ENCODE peak calls at places on chromosomes 1 and 21, in nine cellular contexts. One of them, this sample, is unnamed.

GRCh38 chr1:205310981-205311704 is 10.4 kb downstream of the NUAK2 start:
- DNase-seq in body of pancreas: no peak
- DNase-seq in keratinocyte: no peak
- DNase-seq in dorsolateral prefrontal cortex: no peak
- DNase-seq in hepatocyte: no peak
- DNase-seq in neural progenitor cell: no peak
- DNase-seq in IMR-90: no peak
- DNase-seq in heart right ventricle: no peak
- DNase-seq in left ventricle myocardium inferior: no peak
- DNase-seq in this sample: no peak

GRCh38 chr1:38671221-38671620 is 188.4 kb downstream of the RRAGC start:
- DNase-seq in body of pancreas: no peak
- DNase-seq in keratinocyte: no peak
- DNase-seq in dorsolateral prefrontal cortex: no peak
- DNase-seq in hepatocyte: no peak
- DNase-seq in neural progenitor cell: no peak
- DNase-seq in IMR-90: no peak
- DNase-seq in heart right ventricle: no peak
- DNase-seq in left ventricle myocardium inferior: no peak
- DNase-seq in this sample: no peak

GRCh38 chr1:229121845-229122436 is 149.0 kb upstream of the RAB4A start:
- DNase-seq in body of pancreas: peak
- DNase-seq in keratinocyte: no peak
- DNase-seq in dorsolateral prefrontal cortex: no peak
- DNase-seq in hepatocyte: no peak
- DNase-seq in neural progenitor cell: no peak
- DNase-seq in IMR-90: no peak
- DNase-seq in heart right ventricle: no peak
- DNase-seq in left ventricle myocardium inferior: no peak
- DNase-seq in this sample: no peak

GRCh38 chr1:33854091-33854490 is 9.8 kb upstream of the HMGB4 start:
- DNase-seq in body of pancreas: no peak
- DNase-seq in keratinocyte: no peak
- DNase-seq in dorsolateral prefrontal cortex: no peak
- DNase-seq in hepatocyte: no peak
- DNase-seq in neural progenitor cell: no peak
- DNase-seq in IMR-90: no peak
- DNase-seq in heart right ventricle: no peak
- DNase-seq in left ventricle myocardium inferior: no peak
- DNase-seq in this sample: no peak

GRCh38 chr1:39085174-39085573 is 59.0 kb downstream of the NDUFS5 start:
- DNase-seq in body of pancreas: no peak
- DNase-seq in keratinocyte: no peak
- DNase-seq in dorsolateral prefrontal cortex: no peak
- DNase-seq in hepatocyte: no peak
- DNase-seq in neural progenitor cell: no peak
- DNase-seq in IMR-90: no peak
- DNase-seq in heart right ventricle: no peak
- DNase-seq in left ventricle myocardium inferior: no peak
- DNase-seq in this sample: no peak

GRCh38 chr1:197341626-197342025 is 73.6 kb downstream of the CRB1 start:
- DNase-seq in body of pancreas: no peak
- DNase-seq in keratinocyte: no peak
- DNase-seq in dorsolateral prefrontal cortex: no peak
- DNase-seq in hepatocyte: no peak
- DNase-seq in neural progenitor cell: no peak
- DNase-seq in IMR-90: no peak
- DNase-seq in heart right ventricle: no peak
- DNase-seq in left ventricle myocardium inferior: no peak
- DNase-seq in this sample: no peak

GRCh38 chr1:28983509-28984310 is 69.3 kb downstream of the EPB41 start:
- DNase-seq in body of pancreas: peak
- DNase-seq in keratinocyte: no peak
- DNase-seq in dorsolateral prefrontal cortex: no peak
- DNase-seq in hepatocyte: peak
- DNase-seq in neural progenitor cell: peak
- DNase-seq in IMR-90: no peak
- DNase-seq in heart right ventricle: peak
- DNase-seq in left ventricle myocardium inferior: peak
- DNase-seq in this sample: peak

GRCh38 chr1:114009393-114009792 is 30.1 kb downstream of the OLFML3 start:
- DNase-seq in body of pancreas: no peak
- DNase-seq in keratinocyte: peak
- DNase-seq in dorsolateral prefrontal cortex: no peak
- DNase-seq in hepatocyte: no peak
- DNase-seq in neural progenitor cell: no peak
- DNase-seq in IMR-90: peak
- DNase-seq in heart right ventricle: no peak
- DNase-seq in left ventricle myocardium inferior: no peak
- DNase-seq in this sample: no peak

DNA sequence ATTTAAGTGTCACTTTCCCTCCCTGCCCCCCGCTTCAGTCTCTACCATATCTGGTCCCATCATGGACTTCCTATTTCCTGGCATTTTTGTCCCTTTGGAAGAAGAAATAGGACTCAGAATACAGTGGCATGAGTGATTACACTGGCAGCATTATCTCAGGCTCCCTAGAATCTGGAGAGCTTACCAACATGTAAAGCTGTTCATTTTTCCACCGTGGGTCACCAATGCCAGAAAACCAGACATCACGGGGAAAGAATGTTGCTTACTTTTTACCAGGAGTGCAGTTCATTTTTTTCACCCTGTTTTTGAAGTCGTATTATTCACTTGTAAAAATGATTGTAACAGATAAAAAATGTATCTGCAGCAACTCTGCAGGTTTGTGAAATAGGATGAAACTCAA is 44.8 kb downstream of the BACH1 start:
- DNase-seq in body of pancreas: peak
- DNase-seq in keratinocyte: no peak
- DNase-seq in dorsolateral prefrontal cortex: no peak
- DNase-seq in hepatocyte: no peak
- DNase-seq in neural progenitor cell: no peak
- DNase-seq in IMR-90: peak
- DNase-seq in heart right ventricle: no peak
- DNase-seq in left ventricle myocardium inferior: no peak
- DNase-seq in this sample: no peak
- H3K27ac ChIP-seq in body of pancreas: peak
- H3K27ac ChIP-seq in keratinocyte: peak
- H3K27ac ChIP-seq in dorsolateral prefrontal cortex: no peak
- H3K27ac ChIP-seq in hepatocyte: peak
- H3K27ac ChIP-seq in neural progenitor cell: no peak
- H3K27ac ChIP-seq in IMR-90: peak
- H3K27ac ChIP-seq in heart right ventricle: peak
- H3K27ac ChIP-seq in left ventricle myocardium inferior: peak
- H3K27ac ChIP-seq in this sample: peak

GRCh38 chr1:154983776-154984466 is 777 bp downstream of the FLAD1 start:
- DNase-seq in body of pancreas: no peak
- DNase-seq in keratinocyte: no peak
- DNase-seq in dorsolateral prefrontal cortex: no peak
- DNase-seq in hepatocyte: no peak
- DNase-seq in neural progenitor cell: no peak
- DNase-seq in IMR-90: no peak
- DNase-seq in heart right ventricle: no peak
- DNase-seq in left ventricle myocardium inferior: no peak
- DNase-seq in this sample: no peak
- TF ChIP-seq CTCF in body of pancreas: no peak
- TF ChIP-seq CTCF in keratinocyte: no peak
- TF ChIP-seq CTCF in dorsolateral prefrontal cortex: no peak
- TF ChIP-seq CTCF in hepatocyte: no peak
- TF ChIP-seq CTCF in neural progenitor cell: no peak
- TF ChIP-seq CTCF in IMR-90: no peak
- TF ChIP-seq CTCF in heart right ventricle: no peak
- TF ChIP-seq CTCF in left ventricle myocardium inferior: no peak
- TF ChIP-seq CTCF in this sample: no peak

GRCh38 chr1:212309967-212310366 is 24.8 kb downstream of the PPP2R5A start:
- DNase-seq in body of pancreas: peak
- DNase-seq in keratinocyte: no peak
- DNase-seq in dorsolateral prefrontal cortex: no peak
- DNase-seq in hepatocyte: no peak
- DNase-seq in neural progenitor cell: peak
- DNase-seq in IMR-90: no peak
- DNase-seq in heart right ventricle: no peak
- DNase-seq in left ventricle myocardium inferior: no peak
- DNase-seq in this sample: no peak
- H3K27ac ChIP-seq in body of pancreas: peak
- H3K27ac ChIP-seq in keratinocyte: no peak
- H3K27ac ChIP-seq in dorsolateral prefrontal cortex: peak
- H3K27ac ChIP-seq in hepatocyte: no peak
- H3K27ac ChIP-seq in neural progenitor cell: no peak
- H3K27ac ChIP-seq in IMR-90: no peak
- H3K27ac ChIP-seq in heart right ventricle: no peak
- H3K27ac ChIP-seq in left ventricle myocardium inferior: no peak
- H3K27ac ChIP-seq in this sample: no peak

GRCh38 chr1:41240806-41241747 is 1.0 kb downstream of the SCMH1 start:
- DNase-seq in body of pancreas: peak
- DNase-seq in keratinocyte: no peak
- DNase-seq in dorsolateral prefrontal cortex: no peak
- DNase-seq in hepatocyte: peak
- DNase-seq in neural progenitor cell: peak
- DNase-seq in IMR-90: peak
- DNase-seq in heart right ventricle: peak
- DNase-seq in left ventricle myocardium inferior: peak
- DNase-seq in this sample: peak

GRCh38 chr1:41242645-41243171 is 602 bp upstream of the SCMH1 start:
- DNase-seq in body of pancreas: peak
- DNase-seq in keratinocyte: no peak
- DNase-seq in dorsolateral prefrontal cortex: no peak
- DNase-seq in hepatocyte: no peak
- DNase-seq in neural progenitor cell: peak
- DNase-seq in IMR-90: no peak
- DNase-seq in heart right ventricle: peak
- DNase-seq in left ventricle myocardium inferior: no peak
- DNase-seq in this sample: no peak

GRCh38 chr1:41241748-41242644 is at the start of gene SCMH1:
- DNase-seq in body of pancreas: peak
- DNase-seq in keratinocyte: no peak
- DNase-seq in dorsolateral prefrontal cortex: no peak
- DNase-seq in hepatocyte: peak
- DNase-seq in neural progenitor cell: peak
- DNase-seq in IMR-90: peak
- DNase-seq in heart right ventricle: peak
- DNase-seq in left ventricle myocardium inferior: peak
- DNase-seq in this sample: peak

GRCh38 chr1:41238311-41239094 is 3.6 kb downstream of the SCMH1 start:
- DNase-seq in body of pancreas: no peak
- DNase-seq in keratinocyte: no peak
- DNase-seq in dorsolateral prefrontal cortex: no peak
- DNase-seq in hepatocyte: peak
- DNase-seq in neural progenitor cell: no peak
- DNase-seq in IMR-90: peak
- DNase-seq in heart right ventricle: no peak
- DNase-seq in left ventricle myocardium inferior: no peak
- DNase-seq in this sample: no peak

GRCh38 chr1:41239988-41240610 is 2.0 kb downstream of the SCMH1 start:
- DNase-seq in body of pancreas: peak
- DNase-seq in keratinocyte: no peak
- DNase-seq in dorsolateral prefrontal cortex: no peak
- DNase-seq in hepatocyte: peak
- DNase-seq in neural progenitor cell: no peak
- DNase-seq in IMR-90: peak
- DNase-seq in heart right ventricle: no peak
- DNase-seq in left ventricle myocardium inferior: no peak
- DNase-seq in this sample: no peak
- TF ChIP-seq CTCF in body of pancreas: peak
- TF ChIP-seq CTCF in keratinocyte: peak
- TF ChIP-seq CTCF in dorsolateral prefrontal cortex: no peak
- TF ChIP-seq CTCF in hepatocyte: peak
- TF ChIP-seq CTCF in neural progenitor cell: no peak
- TF ChIP-seq CTCF in IMR-90: peak
- TF ChIP-seq CTCF in heart right ventricle: no peak
- TF ChIP-seq CTCF in left ventricle myocardium inferior: peak
- TF ChIP-seq CTCF in this sample: no peak

GRCh38 chr21:17467392-17467791 is 45.5 kb upstream of the CXADR start:
- DNase-seq in body of pancreas: no peak
- DNase-seq in keratinocyte: no peak
- DNase-seq in dorsolateral prefrontal cortex: no peak
- DNase-seq in hepatocyte: peak
- DNase-seq in neural progenitor cell: no peak
- DNase-seq in IMR-90: no peak
- DNase-seq in heart right ventricle: no peak
- DNase-seq in left ventricle myocardium inferior: no peak
- DNase-seq in this sample: no peak
- H3K27ac ChIP-seq in body of pancreas: peak
- H3K27ac ChIP-seq in keratinocyte: no peak
- H3K27ac ChIP-seq in dorsolateral prefrontal cortex: no peak
- H3K27ac ChIP-seq in hepatocyte: peak
- H3K27ac ChIP-seq in neural progenitor cell: no peak
- H3K27ac ChIP-seq in IMR-90: no peak
- H3K27ac ChIP-seq in heart right ventricle: peak
- H3K27ac ChIP-seq in left ventricle myocardium inferior: peak
- H3K27ac ChIP-seq in this sample: no peak

GRCh38 chr1:101136739-101137138 is 100.1 kb upstream of the S1PR1 start:
- DNase-seq in body of pancreas: no peak
- DNase-seq in keratinocyte: no peak
- DNase-seq in dorsolateral prefrontal cortex: no peak
- DNase-seq in hepatocyte: no peak
- DNase-seq in neural progenitor cell: peak
- DNase-seq in IMR-90: peak
- DNase-seq in heart right ventricle: peak
- DNase-seq in left ventricle myocardium inferior: no peak
- DNase-seq in this sample: no peak
- TF ChIP-seq CTCF in body of pancreas: no peak
- TF ChIP-seq CTCF in keratinocyte: no peak
- TF ChIP-seq CTCF in dorsolateral prefrontal cortex: no peak
- TF ChIP-seq CTCF in hepatocyte: peak
- TF ChIP-seq CTCF in neural progenitor cell: peak
- TF ChIP-seq CTCF in IMR-90: peak
- TF ChIP-seq CTCF in heart right ventricle: no peak
- TF ChIP-seq CTCF in left ventricle myocardium inferior: peak
- TF ChIP-seq CTCF in this sample: no peak

DNA sequence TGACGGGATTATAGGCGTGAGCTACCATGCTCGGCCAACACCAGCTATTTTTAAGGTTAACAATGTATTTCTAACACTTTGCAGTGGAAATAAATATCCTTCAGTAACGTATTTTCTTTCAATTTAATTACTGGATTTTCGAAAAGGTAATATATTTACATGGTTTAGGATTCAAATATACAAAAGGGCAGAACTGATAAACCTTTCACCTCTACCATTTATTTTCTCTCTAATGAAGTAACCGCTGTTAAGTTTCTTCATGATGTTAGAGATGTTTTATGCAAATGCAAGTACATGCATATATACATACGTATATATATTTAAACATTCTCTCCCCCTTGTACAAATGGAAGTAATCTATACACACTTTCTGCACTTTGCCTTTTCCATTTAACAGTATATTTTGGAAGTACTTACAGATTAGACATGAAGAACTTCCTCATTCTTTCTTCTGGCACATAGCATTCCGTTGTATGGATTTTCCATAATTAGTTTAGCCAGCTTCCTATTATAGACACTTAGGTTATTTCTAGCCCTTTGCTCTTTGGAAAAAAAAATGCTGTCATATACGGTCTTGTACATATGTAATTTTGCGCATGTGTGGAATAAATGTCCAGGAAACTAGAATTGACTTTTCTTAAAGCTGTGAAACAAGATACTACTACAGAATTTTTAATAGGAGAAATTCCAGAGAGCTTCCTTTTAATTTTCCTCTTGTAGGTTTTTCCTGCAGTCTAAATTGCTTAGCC is 14.9 kb upstream of the HJV start:
- DNase-seq in body of pancreas: no peak
- DNase-seq in keratinocyte: no peak
- DNase-seq in dorsolateral prefrontal cortex: no peak
- DNase-seq in hepatocyte: no peak
- DNase-seq in neural progenitor cell: no peak
- DNase-seq in IMR-90: no peak
- DNase-seq in heart right ventricle: no peak
- DNase-seq in left ventricle myocardium inferior: no peak
- DNase-seq in this sample: no peak
- H3K27ac ChIP-seq in body of pancreas: peak
- H3K27ac ChIP-seq in keratinocyte: peak
- H3K27ac ChIP-seq in dorsolateral prefrontal cortex: peak
- H3K27ac ChIP-seq in hepatocyte: peak
- H3K27ac ChIP-seq in neural progenitor cell: no peak
- H3K27ac ChIP-seq in IMR-90: no peak
- H3K27ac ChIP-seq in heart right ventricle: peak
- H3K27ac ChIP-seq in left ventricle myocardium inferior: peak
- H3K27ac ChIP-seq in this sample: peak